ENCODE peak calls at places on chromosomes 16 and 17, in five cellular contexts. S is natural killer cell; O is CD4-positive, alpha-beta T cell; C is chondrocyte; E is cardiac fibroblast. J is an unnamed sample.

GRCh38 chr16:17301593-17302135 is 169.1 kb downstream of the XYLT1 start:
- DNase-seq in E (no peak), O (no peak), S (no peak), C (no peak), J (peak; percentile 74)

GRCh38 chr16:53817117-53817516 is 113.2 kb downstream of the FTO start:
- DNase-seq in C (no peak), S (no peak), O (no peak), E (peak; percentile 93), J (no peak)

GRCh38 chr17:73686126-73686525 is 41.9 kb upstream of the SDK2 start:
- DNase-seq in S (no peak), O (no peak), C (no peak), E (no peak), J (no peak)

GRCh38 chr16:85570213-85570734 is 42.8 kb upstream of the GSE1 start:
- DNase-seq in O (no peak), C (no peak), E (no peak), S (peak; percentile 55), J (no peak)

GRCh38 chr17:83186751-83187421 is 107.5 kb downstream of the METRNL start:
- DNase-seq in E (no peak), O (no peak), C (peak; percentile 46), S (peak; percentile 4), J (no peak)

GRCh38 chr17:34825884-34826283 is 135.4 kb downstream of the CCT6B start:
- DNase-seq in E (no peak), C (no peak), S (no peak), O (no peak), J (no peak)

GRCh38 chr17:29291163-29291752 is 2.7 kb downstream of the NUFIP2 start:
- DNase-seq in E (peak; percentile 81), S (no peak), O (no peak), C (no peak), J (no peak)

GRCh38 chr17:1872976-1873375 is 43.2 kb downstream of the RPA1 start:
- DNase-seq in E (no peak), O (no peak), S (no peak), C (no peak), J (no peak)

GRCh38 chr17:57372156-57372555 is 115.8 kb downstream of the MSI2 start:
- DNase-seq in O (no peak), C (no peak), S (no peak), E (peak; percentile 47), J (no peak)

GRCh38 chr17:13698832-13699231 is 97.1 kb upstream of the HS3ST3A1 start:
- DNase-seq in E (no peak), C (no peak), S (no peak), O (no peak), J (no peak)

GRCh38 chr16:71567931-71568330 is 9.0 kb downstream of the TAT start:
- DNase-seq in S (no peak), C (no peak), E (no peak), O (no peak), J (no peak)

GRCh38 chr17:36534117-36534880 is at the start of gene MYO19:
- DNase-seq in C (no peak), O (peak; percentile 49), S (no peak), E (peak; percentile 60), J (no peak)

GRCh38 chr17:3959295-3959899 is 4.8 kb downstream of the ATP2A3 start:
- DNase-seq in C (no peak), E (no peak), S (no peak), O (no peak), J (no peak)

GRCh38 chr17:78390241-78391050 is 12.0 kb downstream of the PGS1 start:
- DNase-seq in S (no peak), C (no peak), E (peak; percentile 87), O (no peak), J (no peak)

GRCh38 chr17:38697061-38697820 is 7.8 kb upstream of the MLLT6 start:
- DNase-seq in C (no peak), E (no peak), S (no peak), O (no peak), J (no peak)

GRCh38 chr16:1691276-1691675 is 13.2 kb downstream of the JPT2 start:
- DNase-seq in S (no peak), O (no peak), E (peak; percentile 29), C (no peak), J (no peak)

GRCh38 chr17:81424613-81425017 is 29.4 kb downstream of the BAHCC1 start:
- DNase-seq in S (no peak), C (no peak), O (no peak), E (no peak), J (no peak)

GRCh38 chr16:71896688-71897368 is 1.5 kb downstream of the IST1 start:
- DNase-seq in E (no peak), C (no peak), O (no peak), S (no peak), J (no peak)

GRCh38 chr17:49964539-49965521 is 4.2 kb upstream of the DLX4 start:
- DNase-seq in S (no peak), C (no peak), O (peak; percentile 27), E (no peak), J (no peak)

GRCh38 chr16:27303256-27304100 is 10.3 kb upstream of the IL4R start:
- DNase-seq in C (peak; percentile 68), E (no peak), S (no peak), O (no peak), J (no peak)

GRCh38 chr17:74350486-74350885 is 11.2 kb downstream of the BTBD17 start:
- DNase-seq in S (no peak), O (no peak), C (no peak), E (no peak), J (no peak)

GRCh38 chr16:81945665-81946064 is 65.6 kb downstream of the SDR42E1 start:
- DNase-seq in O (no peak), C (no peak), E (no peak), S (no peak), J (no peak)

GRCh38 chr16:31005350-31006085 is 4.9 kb downstream of the STX1B start:
- DNase-seq in C (no peak), E (no peak), O (no peak), S (no peak), J (no peak)

GRCh38 chr17:21278304-21279197 is 6.0 kb upstream of the MAP2K3 start:
- DNase-seq in E (peak; percentile 76), S (no peak), O (peak; percentile 67), C (no peak), J (peak; percentile 82)

GRCh38 chr17:1109606-1110523 is 69.9 kb downstream of the ABR start:
- DNase-seq in E (no peak), S (no peak), C (no peak), O (no peak), J (no peak)

GRCh38 chr16:74448990-74449389 is 27.7 kb upstream of the CLEC18B start:
- DNase-seq in E (peak; percentile 97), O (no peak), S (no peak), C (no peak), J (peak; percentile 52)

GRCh38 chr17:45677770-45678169 is 106.3 kb upstream of the CRHR1 start:
- DNase-seq in O (no peak), S (no peak), C (no peak), E (no peak), J (no peak)

GRCh38 chr16:68332411-68333121 is 21.7 kb downstream of the PRMT7 start:
- DNase-seq in O (no peak), E (peak; percentile 64), S (no peak), C (no peak), J (no peak)

GRCh38 chr16:16063685-16064084 is 114.3 kb downstream of the ABCC1 start:
- DNase-seq in C (no peak), E (no peak), S (no peak), O (no peak), J (no peak)

GRCh38 chr17:40065041-40065770 is 2.4 kb downstream of the THRA start:
- DNase-seq in O (no peak), C (no peak), E (peak; percentile 48), S (no peak), J (no peak)

GRCh38 chr16:56102159-56102798 is 89.0 kb upstream of the GNAO1 start:
- DNase-seq in C (no peak), S (no peak), E (peak; percentile 11), O (no peak), J (no peak)

GRCh38 chr17:79728169-79728907 is 2.4 kb upstream of the ENPP7 start:
- DNase-seq in O (peak; percentile 83), S (peak; percentile 77), E (peak; percentile 94), C (no peak), J (peak; percentile 88)

GRCh38 chr17:49985310-49985990 is 9.6 kb downstream of the DLX3 start:
- DNase-seq in S (no peak), O (no peak), C (peak; percentile 46), E (no peak), J (no peak)

GRCh38 chr17:56325561-56325960 is 172.3 kb downstream of the ANKFN1 start:
- DNase-seq in S (no peak), C (no peak), O (no peak), E (no peak), J (no peak)

GRCh38 chr17:42548070-42548837 is 4.5 kb upstream of the HSD17B1 start:
- DNase-seq in S (peak; percentile 58), E (peak; percentile 51), C (no peak), O (peak; percentile 76), J (no peak)
- TF ChIP-seq CTCF in S (peak; percentile 22), E (peak; percentile 14), C (peak; percentile 53), O (peak; percentile 62), J (no peak)

GRCh38 chr17:60107526-60108257 is 29.0 kb upstream of the HEATR6 start:
- DNase-seq in S (no peak), E (peak; percentile 45), C (no peak), O (no peak), J (no peak)
- TF ChIP-seq CTCF in S (no peak), E (peak; percentile 7), C (peak; percentile 56), O (no peak), J (no peak)

DNA sequence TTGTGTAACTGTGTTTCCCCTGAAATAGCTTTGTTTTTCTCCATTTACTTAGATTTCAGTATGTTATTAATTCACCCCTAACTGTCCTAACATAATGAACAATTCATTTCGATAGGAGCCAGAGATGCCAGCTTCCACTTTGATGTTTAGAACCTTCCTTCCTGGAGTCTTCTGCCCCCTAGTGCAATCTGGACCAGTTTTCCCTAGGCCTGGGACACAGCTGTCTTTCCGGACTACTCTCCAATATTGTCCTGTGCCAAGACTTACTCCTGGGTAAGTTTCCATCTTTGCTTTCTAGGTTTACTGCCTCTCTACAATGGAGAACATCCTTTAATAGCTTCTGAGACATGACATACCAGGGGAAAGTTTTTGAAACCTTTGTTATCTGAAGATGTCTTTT is 12.8 kb downstream of the RECQL5 start:
- DNase-seq in C (no peak), S (no peak), E (no peak), O (no peak), J (no peak)
- TF ChIP-seq CTCF in C (no peak), S (no peak), E (no peak), O (no peak), J (no peak)

GRCh38 chr16:24645739-24646645 is 83.5 kb upstream of the TNRC6A start:
- DNase-seq in C (no peak), S (no peak), O (no peak), E (peak; percentile 98), J (no peak)

GRCh38 chr16:24639769-24640168 is 89.7 kb upstream of the TNRC6A start:
- DNase-seq in E (no peak), S (no peak), C (no peak), O (no peak), J (no peak)

GRCh38 chr16:24646646-24646995 is 82.8 kb upstream of the TNRC6A start:
- DNase-seq in S (no peak), C (no peak), E (no peak), O (no peak), J (no peak)

DNA sequence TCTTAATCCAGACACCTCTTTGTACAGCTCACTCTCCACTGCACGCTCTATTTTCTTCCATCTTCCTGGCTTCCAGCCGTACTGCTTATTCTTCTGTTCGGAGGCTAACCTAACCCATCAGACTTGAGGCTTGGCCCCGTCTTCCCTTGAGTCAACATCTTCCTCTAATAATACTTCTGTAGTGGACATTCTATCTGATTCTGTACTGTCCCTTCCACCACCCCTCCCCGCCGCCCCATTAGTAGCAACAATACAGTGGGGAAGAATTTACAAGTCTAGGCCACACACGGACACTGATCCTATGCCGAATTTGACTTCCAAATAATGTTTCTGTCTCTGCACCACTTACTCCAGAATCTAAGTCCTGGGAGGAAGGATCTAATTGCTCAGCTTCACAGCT is 86.0 kb upstream of the TNRC6A start:
- DNase-seq in C (no peak), S (no peak), E (no peak), O (no peak), J (no peak)
- TF ChIP-seq CTCF in C (no peak), S (no peak), E (no peak), O (no peak), J (no peak)

J was measured in CD14-positive monocyte.